ENCODE peak calls at places on chromosome 1, in eight cellular contexts. X is astrocyte of the spinal cord, M is fibroblast of lung, O is fibroblast of mammary gland, E is A549, F is GM12864, T is pancreas, W is lower leg skin. B is an unnamed sample.

GRCh38 chr1:34739613-34740012 is 15.2 kb upstream of the GJB5 start:
- DNase-seq in O (no peak), E (no peak), M (no peak), W (no peak), T (no peak), F (no peak), X (no peak), B (no peak)

GRCh38 chr1:17919525-17920439 is 164.6 kb downstream of the ACTL8 start:
- DNase-seq in E (peak), T (no peak), F (no peak), X (peak), O (peak), M (peak), W (no peak), B (no peak)

GRCh38 chr1:110465038-110465813 is 14.3 kb downstream of the PROK1 start:
- DNase-seq in F (no peak), X (no peak), W (no peak), O (no peak), M (no peak), T (peak), E (no peak), B (no peak)

GRCh38 chr1:227212164-227212563 is 106.1 kb downstream of the CDC42BPA start:
- DNase-seq in W (no peak), F (no peak), E (no peak), T (no peak), O (no peak), X (no peak), M (no peak), B (no peak)

GRCh38 chr1:40976952-40977690 is 2.4 kb upstream of the CTPS1 start:
- DNase-seq in E (peak), W (no peak), O (no peak), X (peak), F (no peak), M (peak), T (no peak), B (no peak)

GRCh38 chr1:46219551-46220520 is 16.7 kb downstream of the LURAP1 start:
- DNase-seq in W (no peak), M (no peak), E (no peak), X (no peak), T (no peak), F (no peak), O (peak), B (no peak)

GRCh38 chr1:42335809-42336518 is 929 bp upstream of the FOXJ3 start:
- DNase-seq in E (peak), O (peak), F (no peak), X (peak), T (no peak), M (peak), W (peak), B (no peak)

GRCh38 chr1:69648486-69648885 is 80.8 kb downstream of the LRRC7 start:
- DNase-seq in O (no peak), T (no peak), F (no peak), E (no peak), M (peak), W (no peak), X (peak), B (no peak)

GRCh38 chr1:153852170-153852569 is 70.6 kb downstream of the GATAD2B start:
- DNase-seq in X (no peak), F (no peak), O (no peak), T (no peak), E (no peak), M (no peak), W (no peak), B (no peak)

GRCh38 chr1:4653796-4654715 is at the start of gene AJAP1:
- DNase-seq in O (no peak), E (no peak), M (no peak), F (no peak), X (no peak), T (no peak), W (no peak), B (no peak)
- H3K4me3 ChIP-seq in O (peak), E (peak), M (no peak), F (no peak), X (no peak), T (peak), W (no peak), B (no peak)

GRCh38 chr1:90358448-90358847 is 358.7 kb downstream of the BARHL2 start:
- DNase-seq in O (no peak), F (no peak), E (no peak), W (no peak), T (no peak), M (no peak), X (no peak), B (no peak)

GRCh38 chr1:90357980-90358379 is 359.1 kb downstream of the BARHL2 start:
- DNase-seq in F (no peak), M (no peak), E (no peak), X (no peak), O (no peak), T (no peak), W (no peak), B (no peak)

GRCh38 chr1:90359994-90360393 is 357.1 kb downstream of the BARHL2 start:
- DNase-seq in O (no peak), F (no peak), W (no peak), E (no peak), M (no peak), T (no peak), X (no peak), B (no peak)

GRCh38 chr1:90356101-90356500 is 361.0 kb downstream of the BARHL2 start:
- DNase-seq in T (no peak), X (no peak), M (no peak), F (no peak), W (no peak), E (no peak), O (no peak), B (no peak)

GRCh38 chr1:90356991-90357390 is 360.1 kb downstream of the BARHL2 start:
- DNase-seq in W (no peak), M (no peak), T (no peak), O (no peak), F (no peak), E (no peak), X (no peak), B (no peak)
- TF ChIP-seq CTCF in W (no peak), M (no peak), T (no peak), O (no peak), F (no peak), E (no peak), X (no peak), B (no peak)

DNA sequence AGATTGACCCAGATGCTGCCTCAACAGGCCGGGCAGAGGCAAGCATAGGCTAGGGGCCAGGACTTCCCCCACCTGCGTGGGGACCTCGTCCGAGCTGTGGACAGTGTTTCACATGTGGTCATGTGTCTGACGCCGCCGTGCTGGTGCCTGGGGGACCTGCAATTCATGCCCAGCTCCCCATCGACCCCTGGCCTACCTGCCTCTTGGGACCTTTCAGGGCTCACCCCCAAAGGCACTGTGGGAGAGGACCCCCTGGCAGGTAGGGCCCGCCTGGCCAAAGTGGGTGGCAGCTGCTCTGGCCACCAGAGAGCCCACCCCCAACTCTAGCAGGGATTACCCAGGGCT is 4.4 kb downstream of the TMEM201 start:
- DNase-seq in X (no peak), T (no peak), O (no peak), E (no peak), W (no peak), F (no peak), M (no peak), B (no peak)
- H3K4me3 ChIP-seq in X (no peak), T (no peak), O (no peak), E (no peak), W (no peak), F (no peak), M (no peak), B (no peak)

GRCh38 chr1:63633281-63633680 is 40.1 kb downstream of the PGM1 start:
- DNase-seq in X (no peak), F (no peak), T (no peak), W (no peak), O (no peak), M (no peak), E (no peak), B (no peak)

GRCh38 chr1:63635681-63636080 is 42.5 kb downstream of the PGM1 start:
- DNase-seq in M (peak), W (no peak), E (no peak), X (peak), T (no peak), F (no peak), O (peak), B (no peak)

GRCh38 chr1:63632110-63632509 is 38.9 kb downstream of the PGM1 start:
- DNase-seq in E (no peak), M (no peak), T (no peak), O (no peak), X (no peak), W (no peak), F (no peak), B (no peak)

GRCh38 chr1:63636192-63637105 is 43.2 kb downstream of the PGM1 start:
- DNase-seq in T (no peak), M (no peak), W (no peak), E (no peak), F (no peak), O (peak), X (no peak), B (no peak)

GRCh38 chr1:63634471-63634870 is 41.3 kb downstream of the PGM1 start:
- DNase-seq in X (no peak), M (no peak), E (no peak), W (no peak), O (no peak), T (no peak), F (no peak), B (no peak)
- TF ChIP-seq CTCF in X (no peak), M (no peak), E (no peak), W (no peak), O (no peak), T (no peak), F (no peak), B (no peak)

DNA sequence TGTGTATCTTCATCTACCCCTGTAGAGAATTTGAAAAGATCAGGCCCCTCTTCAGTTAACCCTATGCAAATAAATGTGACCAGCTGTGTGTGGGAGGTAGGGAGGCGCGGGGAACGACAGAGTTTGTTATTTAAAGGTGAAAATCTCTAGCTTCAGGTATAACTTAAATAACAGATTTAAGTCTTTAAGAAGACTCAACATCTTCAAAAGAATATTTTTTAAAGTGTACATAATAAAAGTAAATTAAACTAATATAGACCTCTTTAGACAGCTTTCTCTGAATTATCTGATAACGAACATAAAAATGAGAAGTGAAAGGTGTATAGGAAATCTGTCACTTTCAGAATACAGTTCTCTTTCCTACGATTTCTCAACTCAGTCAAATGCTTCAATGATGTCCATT is 16.0 kb downstream of the ANGPTL3 start:
- DNase-seq in W (no peak), O (no peak), T (no peak), F (no peak), X (no peak), E (no peak), M (no peak), B (no peak)
- H3K4me3 ChIP-seq in W (no peak), O (no peak), T (no peak), F (no peak), X (no peak), E (no peak), M (no peak), B (no peak)

DNA sequence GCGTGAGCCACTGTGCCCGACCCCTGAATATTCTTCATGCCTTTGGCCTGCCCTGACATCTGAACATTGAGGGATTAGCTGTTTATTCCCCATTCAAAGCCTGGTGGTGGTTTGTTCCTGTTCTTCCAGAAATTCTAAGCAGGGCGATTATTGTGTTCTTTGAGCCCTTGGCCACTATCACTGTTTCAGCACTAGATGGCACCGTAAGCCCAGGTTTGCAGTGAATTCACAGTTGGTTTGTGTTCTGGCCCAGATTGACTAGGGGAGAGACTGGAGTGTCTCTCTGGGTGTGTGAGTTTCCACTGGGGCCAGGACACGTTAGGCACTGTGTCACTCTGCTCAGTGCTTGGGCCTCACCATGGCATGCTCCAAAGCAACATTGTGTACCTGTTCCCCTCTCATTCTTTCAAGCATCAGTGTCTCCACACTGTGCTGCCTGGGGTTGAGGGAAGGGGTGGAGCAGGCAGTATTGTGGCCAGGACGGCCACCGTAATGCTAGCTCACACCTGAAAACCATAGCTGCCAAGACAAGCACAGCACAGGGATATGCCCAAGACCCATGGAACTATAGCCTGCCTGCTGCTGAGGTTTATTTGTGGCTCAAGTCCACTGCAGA is 52.7 kb downstream of the PKN2 start:
- DNase-seq in F (peak), T (no peak), W (no peak), X (peak), E (peak), O (peak), M (peak), B (no peak)
- TF ChIP-seq CTCF in F (peak), T (no peak), W (no peak), X (peak), E (peak), O (peak), M (peak), B (peak)

B was measured in LNCaP clone FGC.